ENCODE peak calls at places on chromosomes 1 and 21, in four cellular contexts. C, U, V and F are unnamed samples.

GRCh38 chr1:85624361-85624760 is 43.8 kb downstream of the CCN1 start:
- DNase-seq in V (no peak), U (no peak), C (no peak), F (no peak)

GRCh38 chr1:155173478-155174333 is at the start of gene TRIM46:
- DNase-seq in C (peak; percentile 58), V (no peak), U (peak; percentile 42), F (peak; percentile 71)

GRCh38 chr1:25573591-25573930 is 30.2 kb downstream of the LDLRAP1 start:
- DNase-seq in V (no peak), C (no peak), U (peak; percentile 39), F (no peak)

GRCh38 chr21:26717146-26717739 is 128.0 kb downstream of the ADAMTS1 start:
- DNase-seq in U (no peak), V (no peak), C (no peak), F (no peak)

GRCh38 chr1:81802601-81803422 is 2.1 kb downstream of the ADGRL2 start:
- DNase-seq in U (peak; percentile 33), C (no peak), V (no peak), F (no peak)

GRCh38 chr1:182192215-182192614 is 130.7 kb upstream of the ZNF648 start:
- DNase-seq in C (no peak), V (no peak), U (no peak), F (no peak)

GRCh38 chr1:27961646-27962221 is 2.0 kb downstream of the XKR8 start:
- DNase-seq in C (no peak), V (no peak), U (no peak), F (no peak)

GRCh38 chr1:5565726-5566125 is 426.5 kb downstream of the NPHP4 start:
- DNase-seq in C (no peak), U (no peak), V (no peak), F (no peak)

GRCh38 chr21:45505416-45506021 is 36.7 kb downstream of the SLC19A1 start:
- DNase-seq in C (no peak), U (peak; percentile 27), V (no peak), F (peak; percentile 61)

GRCh38 chr1:222898191-222898527 is 83.3 kb downstream of the DISP1 start:
- DNase-seq in C (no peak), U (no peak), V (no peak), F (no peak)
- H3K27ac ChIP-seq in C (peak overlapping the region; percentile 16), U (no peak overlapping the region), V (no peak overlapping the region), F (no peak overlapping the region)

DNA sequence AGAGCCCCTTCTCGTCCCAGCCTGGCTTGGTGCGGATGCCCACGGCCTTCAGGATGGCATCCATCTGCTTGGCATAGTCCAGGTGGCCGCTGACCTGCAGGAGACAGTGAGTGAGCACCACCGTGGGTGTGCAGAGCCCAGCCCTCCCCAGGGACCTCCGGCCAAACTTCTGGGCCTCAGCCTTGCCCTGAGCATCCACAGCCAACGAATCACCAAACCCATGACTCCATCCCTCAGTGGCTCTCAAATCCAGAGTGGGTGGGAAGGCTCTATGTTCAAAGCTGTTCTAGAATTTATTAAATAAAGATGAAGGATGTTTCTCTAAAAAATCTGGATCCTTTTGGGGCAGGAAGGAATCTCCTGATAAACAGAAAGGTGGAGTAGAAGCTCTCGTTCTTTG is 18.7 kb downstream of the HTR6 start:
- DNase-seq in U (no peak), C (no peak), V (no peak), F (no peak)
- H3K27ac ChIP-seq in U (no peak overlapping the region), C (no peak overlapping the region), V (no peak overlapping the region), F (no peak overlapping the region)

GRCh38 chr21:32331444-32332305 is 33.0 kb downstream of the MRAP start:
- DNase-seq in V (no peak), C (no peak), U (no peak), F (no peak)

GRCh38 chr21:32335601-32336575 is 37.2 kb downstream of the MRAP start:
- DNase-seq in V (no peak), C (no peak), U (no peak), F (no peak)

GRCh38 chr21:32334980-32335471 is 36.4 kb downstream of the MRAP start:
- DNase-seq in U (no peak), V (no peak), C (no peak), F (no peak)

GRCh38 chr21:32332463-32332951 is 33.9 kb downstream of the MRAP start:
- DNase-seq in U (no peak), C (no peak), V (no peak), F (no peak)

GRCh38 chr21:32333953-32334673 is 35.5 kb downstream of the MRAP start:
- DNase-seq in C (no peak), V (no peak), U (no peak), F (no peak)
- H3K27ac ChIP-seq in C (no peak overlapping the region), V (no peak overlapping the region), U (no peak overlapping the region), F (no peak overlapping the region)

DNA sequence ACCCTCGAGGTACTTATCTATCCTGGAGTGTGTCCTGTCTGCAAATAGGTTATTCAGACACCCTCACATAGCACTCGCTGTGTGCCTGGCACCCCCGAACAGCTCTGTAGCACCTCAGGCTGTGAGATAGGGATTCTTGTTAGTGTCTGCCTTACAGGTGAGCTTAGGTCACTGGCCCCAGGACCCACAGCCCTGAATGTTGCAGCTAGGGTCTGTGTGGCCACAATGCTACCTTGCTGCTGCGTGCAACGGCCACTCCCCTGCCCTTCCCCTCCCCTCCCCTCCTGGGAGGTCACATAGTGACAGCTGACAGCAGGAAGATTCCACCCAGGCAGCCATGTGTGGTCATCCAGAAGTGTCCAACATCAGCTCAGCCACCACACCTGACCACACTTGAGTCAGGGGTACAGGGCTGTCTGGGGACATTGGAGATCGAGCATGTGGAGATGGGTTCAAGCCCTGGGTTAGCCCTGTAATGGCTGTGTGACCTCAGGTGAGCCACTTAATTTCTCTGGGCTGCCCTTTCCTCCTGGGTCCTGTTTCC is 208.5 kb downstream of the PTPRU start:
- DNase-seq in C (no peak), V (no peak), U (no peak), F (no peak)
- H3K27ac ChIP-seq in C (no peak overlapping the region), V (no peak overlapping the region), U (no peak overlapping the region), F (no peak overlapping the region)

DNA sequence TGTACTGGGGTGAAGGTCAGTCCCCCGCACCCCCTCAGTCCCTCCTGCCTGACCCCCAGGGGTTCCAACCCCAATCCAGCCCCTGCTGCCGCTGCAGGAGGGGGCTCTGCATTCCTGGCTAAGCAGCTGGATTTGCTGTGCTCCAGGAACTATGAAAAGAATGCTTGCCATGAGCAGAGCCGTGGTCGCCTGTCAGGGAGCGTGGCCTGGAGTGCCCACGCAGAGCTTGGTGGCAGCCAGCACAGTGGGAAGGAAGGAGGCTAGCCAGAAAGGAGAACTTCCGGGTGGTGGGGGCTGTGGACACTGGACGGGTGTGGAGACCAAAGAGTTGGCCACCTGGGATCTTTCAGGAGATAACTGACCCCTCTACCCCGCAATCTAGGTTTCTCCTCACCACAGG is 5.6 kb downstream of the COL8A2 start:
- DNase-seq in C (no peak), U (no peak), V (no peak), F (no peak)
- H3K27ac ChIP-seq in C (no peak overlapping the region), U (no peak overlapping the region), V (no peak overlapping the region), F (no peak overlapping the region)

GRCh38 chr1:41955461-41956159 is 36.9 kb upstream of the HIVEP3 start:
- DNase-seq in V (peak; percentile 89), U (no peak), C (no peak), F (peak; percentile 75)
- H3K27ac ChIP-seq in V (peak overlapping the region; percentile 85), U (no peak overlapping the region), C (no peak overlapping the region), F (peak overlapping the region; percentile 98)

DNA sequence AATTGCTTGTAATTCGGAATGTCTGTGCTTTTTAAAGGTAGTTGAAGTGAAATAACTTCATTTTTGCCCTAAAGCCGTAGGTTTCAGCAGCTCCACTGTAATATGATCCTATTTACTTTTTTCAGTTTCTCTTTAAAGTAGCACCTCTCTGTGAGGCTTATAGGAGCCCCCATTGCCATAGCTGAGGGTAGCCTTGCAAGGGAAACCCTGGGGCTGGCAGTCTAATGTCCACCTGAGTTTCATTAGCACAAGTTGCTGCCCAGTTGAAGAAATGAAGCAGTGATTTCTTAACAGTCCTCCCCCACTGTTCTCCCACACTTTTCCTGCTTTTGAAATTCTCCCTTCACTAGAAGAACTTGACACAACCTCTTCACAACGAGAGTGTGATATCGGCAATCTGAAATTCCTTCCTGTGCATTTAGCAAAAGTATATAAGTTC is 1.5 kb downstream of the HMCN1 start:
- DNase-seq in V (no peak), C (no peak), U (no peak), F (no peak)
- H3K27ac ChIP-seq in V (no peak overlapping the region), C (no peak overlapping the region), U (no peak overlapping the region), F (no peak overlapping the region)